ENCODE peak calls at places on chromosomes 5 and 9, in eight cellular contexts. One of them, this sample, is unnamed. For H3K36me3, the result is how much of the 10 kb centered on the place peaks cover.

GRCh38 chr5:133754575-133755169 is 142.3 kb upstream of the FSTL4 start:
- DNase-seq in GM12878: peak
- DNase-seq in stomach: peak
- DNase-seq in HCT116: peak
- DNase-seq in vagina: peak
- DNase-seq in H1: peak
- DNase-seq in suprapubic skin: no peak
- DNase-seq in breast epithelium: no peak
- DNase-seq in this sample: peak

GRCh38 chr9:90658181-90658580 is 15.6 kb upstream of the DIRAS2 start:
- DNase-seq in HCT116: no peak
- DNase-seq in vagina: no peak
- DNase-seq in GM12878: no peak
- DNase-seq in breast epithelium: no peak
- DNase-seq in suprapubic skin: no peak
- DNase-seq in H1: no peak
- DNase-seq in stomach: no peak
- DNase-seq in this sample: no peak

GRCh38 chr5:95238560-95239325 is 46.2 kb downstream of the MCTP1 start:
- DNase-seq in stomach: no peak
- DNase-seq in breast epithelium: no peak
- DNase-seq in suprapubic skin: no peak
- DNase-seq in H1: no peak
- DNase-seq in vagina: no peak
- DNase-seq in GM12878: no peak
- DNase-seq in HCT116: no peak
- DNase-seq in this sample: no peak

GRCh38 chr5:98997000-98997399 is 68.2 kb upstream of the CHD1 start:
- DNase-seq in stomach: no peak
- DNase-seq in GM12878: no peak
- DNase-seq in vagina: no peak
- DNase-seq in H1: no peak
- DNase-seq in breast epithelium: no peak
- DNase-seq in HCT116: no peak
- DNase-seq in suprapubic skin: no peak
- DNase-seq in this sample: no peak

GRCh38 chr9:132977626-132978450 is 656 bp upstream of the GFI1B start:
- DNase-seq in HCT116: peak
- DNase-seq in breast epithelium: no peak
- DNase-seq in H1: peak
- DNase-seq in suprapubic skin: no peak
- DNase-seq in stomach: peak
- DNase-seq in vagina: no peak
- DNase-seq in GM12878: no peak
- DNase-seq in this sample: peak

GRCh38 chr9:69674741-69675438 is 2.7 kb upstream of the APBA1 start:
- DNase-seq in HCT116: no peak
- DNase-seq in H1: no peak
- DNase-seq in stomach: no peak
- DNase-seq in vagina: no peak
- DNase-seq in breast epithelium: no peak
- DNase-seq in suprapubic skin: no peak
- DNase-seq in GM12878: no peak
- DNase-seq in this sample: no peak

GRCh38 chr9:123358181-123358894 is 2.3 kb downstream of the CRB2 start:
- DNase-seq in breast epithelium: no peak
- DNase-seq in H1: no peak
- DNase-seq in vagina: no peak
- DNase-seq in GM12878: no peak
- DNase-seq in suprapubic skin: no peak
- DNase-seq in HCT116: no peak
- DNase-seq in stomach: no peak
- DNase-seq in this sample: no peak

GRCh38 chr5:83476470-83476817 is 4.9 kb downstream of the VCAN start:
- DNase-seq in GM12878: no peak
- DNase-seq in suprapubic skin: no peak
- DNase-seq in vagina: no peak
- DNase-seq in HCT116: no peak
- DNase-seq in H1: no peak
- DNase-seq in breast epithelium: no peak
- DNase-seq in stomach: no peak
- DNase-seq in this sample: no peak

GRCh38 chr9:99489043-99489378 is 266.9 kb downstream of the SEC61B start:
- DNase-seq in HCT116: no peak
- DNase-seq in suprapubic skin: no peak
- DNase-seq in breast epithelium: no peak
- DNase-seq in H1: no peak
- DNase-seq in stomach: no peak
- DNase-seq in GM12878: no peak
- DNase-seq in vagina: no peak
- DNase-seq in this sample: no peak

GRCh38 chr5:132099073-132099748 is 25.6 kb downstream of the CSF2 start:
- DNase-seq in vagina: no peak
- DNase-seq in stomach: no peak
- DNase-seq in H1: no peak
- DNase-seq in GM12878: peak
- DNase-seq in suprapubic skin: no peak
- DNase-seq in breast epithelium: no peak
- DNase-seq in HCT116: no peak
- DNase-seq in this sample: no peak

GRCh38 chr9:96376926-96377874 is 6.3 kb downstream of the SLC35D2 start:
- DNase-seq in H1: no peak
- DNase-seq in stomach: no peak
- DNase-seq in breast epithelium: no peak
- DNase-seq in vagina: no peak
- DNase-seq in GM12878: no peak
- DNase-seq in HCT116: no peak
- DNase-seq in suprapubic skin: no peak
- DNase-seq in this sample: no peak

DNA sequence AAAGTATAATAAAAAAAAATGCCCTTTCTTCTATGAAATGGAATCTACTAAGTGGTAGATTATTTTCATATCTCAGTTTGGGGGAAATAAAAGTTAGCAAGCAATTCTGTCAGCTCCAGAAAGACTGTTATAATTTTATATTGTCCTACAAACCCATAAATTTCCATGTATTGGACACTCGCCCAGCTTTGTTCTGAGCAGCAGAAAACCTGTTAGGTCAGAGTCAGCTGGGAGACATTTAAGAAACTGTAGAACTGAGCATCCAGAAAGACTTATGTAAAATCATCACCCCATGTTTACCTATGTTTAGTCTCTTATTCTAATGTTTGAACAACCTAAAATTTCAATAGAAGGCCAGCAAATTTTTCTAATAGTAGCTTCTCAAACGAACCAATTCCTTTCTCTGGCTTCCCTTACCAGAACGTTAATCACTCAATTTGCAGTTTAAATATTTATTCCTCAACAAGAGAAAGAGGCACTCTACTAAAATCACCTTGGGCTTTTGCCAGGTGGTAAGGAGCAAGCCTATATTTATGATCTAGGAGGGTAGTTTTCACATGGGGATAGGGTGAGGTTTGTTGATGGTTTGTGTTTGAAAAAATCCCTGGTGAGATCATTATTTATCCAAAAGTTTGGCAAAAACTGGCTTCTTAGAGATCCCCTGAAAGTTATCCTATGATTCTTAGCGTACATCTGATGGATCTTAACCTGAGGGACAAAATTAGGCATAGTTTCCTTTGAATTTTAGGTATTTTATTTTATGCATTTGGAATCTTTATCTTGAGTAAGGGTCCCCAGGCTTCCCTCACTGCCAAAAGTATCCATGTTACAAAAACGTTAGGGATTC is 34.4 kb downstream of the MACROH2A1 start:
- DNase-seq in GM12878: no peak
- DNase-seq in HCT116: no peak
- DNase-seq in suprapubic skin: no peak
- DNase-seq in vagina: no peak
- DNase-seq in H1: no peak
- DNase-seq in stomach: no peak
- DNase-seq in breast epithelium: no peak
- DNase-seq in this sample: no peak
- H3K36me3 ChIP-seq in GM12878: under half
- H3K36me3 ChIP-seq in HCT116: under half
- H3K36me3 ChIP-seq in suprapubic skin: half or more
- H3K36me3 ChIP-seq in vagina: under half
- H3K36me3 ChIP-seq in H1: under half
- H3K36me3 ChIP-seq in stomach: under half
- H3K36me3 ChIP-seq in breast epithelium: under half
- H3K36me3 ChIP-seq in this sample: under half

DNA sequence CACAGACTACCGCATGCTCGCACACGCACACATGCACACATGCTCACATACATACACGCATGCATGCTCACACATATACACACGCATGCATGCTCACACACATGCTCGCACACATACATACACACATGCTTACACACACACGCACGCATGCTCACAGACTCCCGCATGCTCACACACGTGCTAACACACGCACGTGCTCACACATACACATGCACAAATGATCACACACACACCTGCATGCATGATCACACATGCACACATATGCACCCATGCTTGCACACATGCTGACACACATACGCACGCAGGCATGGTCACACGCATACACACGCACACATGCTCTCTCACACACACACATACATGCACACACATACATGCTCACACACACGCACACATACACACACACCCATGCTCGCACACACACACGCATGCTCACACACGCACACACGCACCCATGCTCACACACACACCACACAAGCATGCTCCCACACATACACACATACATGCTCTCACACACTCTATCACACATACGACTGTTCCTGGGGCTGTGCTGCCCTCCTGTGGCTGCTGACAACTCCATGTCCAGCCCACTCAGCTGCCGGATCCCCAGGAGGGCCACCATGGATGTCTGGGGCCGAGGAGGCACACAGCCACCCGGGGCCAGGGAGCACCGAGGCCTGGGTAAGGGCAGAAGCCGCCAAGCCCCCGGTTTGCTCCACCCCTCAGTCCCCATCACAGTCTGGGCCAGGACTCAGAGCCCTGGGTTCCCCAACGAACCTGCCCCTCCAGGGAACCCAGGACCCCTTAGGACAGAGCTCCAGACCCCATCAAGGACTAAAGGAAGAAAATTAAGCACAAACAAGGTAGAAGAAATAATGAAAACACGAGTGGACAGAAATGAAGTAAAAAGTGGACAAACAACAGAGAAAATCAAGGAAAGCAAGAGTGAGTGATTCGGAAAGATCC is 31.4 kb upstream of the EGFL7 start:
- DNase-seq in breast epithelium: no peak
- DNase-seq in GM12878: peak
- DNase-seq in suprapubic skin: no peak
- DNase-seq in stomach: peak
- DNase-seq in vagina: no peak
- DNase-seq in H1: peak
- DNase-seq in HCT116: peak
- DNase-seq in this sample: peak
- TF ChIP-seq POLR2AphosphoS5 in breast epithelium: peak
- TF ChIP-seq POLR2AphosphoS5 in GM12878: no peak
- TF ChIP-seq POLR2AphosphoS5 in suprapubic skin: no peak
- TF ChIP-seq POLR2AphosphoS5 in stomach: no peak
- TF ChIP-seq POLR2AphosphoS5 in vagina: no peak
- TF ChIP-seq POLR2AphosphoS5 in H1: peak
- TF ChIP-seq POLR2AphosphoS5 in HCT116: no peak
- TF ChIP-seq POLR2AphosphoS5 in this sample: no peak

GRCh38 chr5:108259306-108259705 is 122.6 kb downstream of the FBXL17 start:
- DNase-seq in GM12878: no peak
- DNase-seq in stomach: no peak
- DNase-seq in H1: no peak
- DNase-seq in suprapubic skin: no peak
- DNase-seq in HCT116: no peak
- DNase-seq in breast epithelium: no peak
- DNase-seq in vagina: no peak
- DNase-seq in this sample: no peak

GRCh38 chr5:108263338-108263737 is 118.6 kb downstream of the FBXL17 start:
- DNase-seq in GM12878: no peak
- DNase-seq in HCT116: no peak
- DNase-seq in stomach: no peak
- DNase-seq in breast epithelium: no peak
- DNase-seq in vagina: no peak
- DNase-seq in H1: no peak
- DNase-seq in suprapubic skin: no peak
- DNase-seq in this sample: no peak

GRCh38 chr5:108258001-108258400 is 123.9 kb downstream of the FBXL17 start:
- DNase-seq in breast epithelium: no peak
- DNase-seq in vagina: no peak
- DNase-seq in stomach: no peak
- DNase-seq in H1: no peak
- DNase-seq in GM12878: no peak
- DNase-seq in suprapubic skin: no peak
- DNase-seq in HCT116: no peak
- DNase-seq in this sample: no peak

GRCh38 chr5:108260105-108260857 is 121.6 kb downstream of the FBXL17 start:
- DNase-seq in HCT116: peak
- DNase-seq in stomach: peak
- DNase-seq in H1: peak
- DNase-seq in breast epithelium: peak
- DNase-seq in suprapubic skin: no peak
- DNase-seq in vagina: no peak
- DNase-seq in GM12878: peak
- DNase-seq in this sample: peak

GRCh38 chr5:108260858-108261170 is 121.1 kb downstream of the FBXL17 start:
- DNase-seq in suprapubic skin: no peak
- DNase-seq in GM12878: no peak
- DNase-seq in stomach: no peak
- DNase-seq in HCT116: no peak
- DNase-seq in H1: no peak
- DNase-seq in vagina: no peak
- DNase-seq in breast epithelium: no peak
- DNase-seq in this sample: no peak
- TF ChIP-seq CTCF in suprapubic skin: no peak
- TF ChIP-seq CTCF in GM12878: no peak
- TF ChIP-seq CTCF in stomach: no peak
- TF ChIP-seq CTCF in HCT116: no peak
- TF ChIP-seq CTCF in H1: no peak
- TF ChIP-seq CTCF in vagina: no peak
- TF ChIP-seq CTCF in breast epithelium: no peak
- TF ChIP-seq CTCF in this sample: peak

GRCh38 chr5:172901788-172902496 is 57.3 kb upstream of the RPL26L1 start:
- DNase-seq in stomach: no peak
- DNase-seq in HCT116: no peak
- DNase-seq in suprapubic skin: no peak
- DNase-seq in breast epithelium: no peak
- DNase-seq in GM12878: no peak
- DNase-seq in vagina: no peak
- DNase-seq in H1: no peak
- DNase-seq in this sample: no peak

GRCh38 chr5:172898513-172899369 is 60.5 kb upstream of the RPL26L1 start:
- DNase-seq in vagina: no peak
- DNase-seq in breast epithelium: no peak
- DNase-seq in stomach: no peak
- DNase-seq in suprapubic skin: no peak
- DNase-seq in GM12878: no peak
- DNase-seq in HCT116: no peak
- DNase-seq in H1: no peak
- DNase-seq in this sample: no peak

GRCh38 chr5:172899436-172899835 is 59.8 kb upstream of the RPL26L1 start:
- DNase-seq in stomach: no peak
- DNase-seq in H1: no peak
- DNase-seq in suprapubic skin: no peak
- DNase-seq in vagina: no peak
- DNase-seq in HCT116: no peak
- DNase-seq in breast epithelium: no peak
- DNase-seq in GM12878: no peak
- DNase-seq in this sample: no peak

GRCh38 chr5:172902497-172903472 is 56.4 kb upstream of the RPL26L1 start:
- DNase-seq in breast epithelium: no peak
- DNase-seq in stomach: peak
- DNase-seq in suprapubic skin: no peak
- DNase-seq in H1: peak
- DNase-seq in HCT116: peak
- DNase-seq in vagina: no peak
- DNase-seq in GM12878: no peak
- DNase-seq in this sample: peak

GRCh38 chr5:172901012-172901780 is 58.0 kb upstream of the RPL26L1 start:
- DNase-seq in suprapubic skin: no peak
- DNase-seq in H1: no peak
- DNase-seq in vagina: no peak
- DNase-seq in breast epithelium: no peak
- DNase-seq in HCT116: no peak
- DNase-seq in GM12878: no peak
- DNase-seq in stomach: peak
- DNase-seq in this sample: peak
- H3K36me3 ChIP-seq in suprapubic skin: under half
- H3K36me3 ChIP-seq in H1: under half
- H3K36me3 ChIP-seq in vagina: under half
- H3K36me3 ChIP-seq in breast epithelium: under half
- H3K36me3 ChIP-seq in HCT116: under half
- H3K36me3 ChIP-seq in GM12878: under half
- H3K36me3 ChIP-seq in stomach: under half
- H3K36me3 ChIP-seq in this sample: under half

This sample was measured in transverse colon.